ENCODE peak calls at places on chromosomes 13 and 19, in ten cellular contexts. M, Y, Q, V, J, S, N, C, E and O are unnamed samples. For H3K36me3, the result is how much of the 10 kb centered on the place peaks cover.

GRCh38 chr19:34590228-34590627 is 86.7 kb downstream of the SCGB2B2 start:
- DNase-seq in M (no peak), Y (no peak), Q (no peak), V (no peak), J (no peak), S (no peak), N (no peak), C (no peak), E (no peak), O (no peak)

GRCh38 chr13:109131698-109132257 is 502.4 kb downstream of the MYO16 start:
- DNase-seq in M (no peak), Y (no peak), Q (no peak), V (peak), J (no peak), S (no peak), N (no peak), C (no peak), E (no peak), O (no peak)

GRCh38 chr13:99975626-99976025 is 4.1 kb upstream of the ZIC5 start:
- DNase-seq in M (no peak), Y (no peak), Q (no peak), V (no peak), J (no peak), S (no peak), N (no peak), C (no peak), E (no peak), O (no peak)

GRCh38 chr19:30170495-30171137 is 201.6 kb upstream of the ZNF536 start:
- DNase-seq in M (no peak), Y (no peak), Q (no peak), V (no peak), J (no peak), S (no peak), N (no peak), C (no peak), E (no peak), O (no peak)

GRCh38 chr19:3065675-3066357 is 3.5 kb upstream of the TLE5 start:
- DNase-seq in M (no peak), Y (no peak), Q (no peak), V (no peak), J (no peak), S (no peak), N (no peak), C (no peak), E (no peak), O (no peak)

GRCh38 chr19:48363500-48363809 is 285 bp downstream of the TMEM143 start:
- DNase-seq in M (no peak), Y (no peak), Q (no peak), V (no peak), J (peak), S (no peak), N (no peak), C (no peak), E (no peak), O (peak)

GRCh38 chr19:3984908-3985642 is at the start of gene EEF2:
- DNase-seq in M (peak), Y (peak), Q (peak), V (peak), J (peak), S (peak), N (no peak), C (peak), E (peak), O (peak)

GRCh38 chr19:42198676-42199439 is 18.6 kb downstream of the DEDD2 start:
- DNase-seq in M (no peak), Y (no peak), Q (no peak), V (no peak), J (no peak), S (no peak), N (no peak), C (no peak), E (no peak), O (peak)

GRCh38 chr13:27259831-27260230 is 8.5 kb downstream of the RPL21 start:
- DNase-seq in M (no peak), Y (no peak), Q (no peak), V (no peak), J (no peak), S (no peak), N (no peak), C (no peak), E (no peak), O (no peak)

GRCh38 chr13:107466326-107466725 is 749.0 kb downstream of the LIG4 start:
- DNase-seq in M (no peak), Y (no peak), Q (no peak), V (peak), J (no peak), S (no peak), N (peak), C (no peak), E (no peak), O (no peak)

GRCh38 chr19:53365899-53366493 is 491 bp downstream of the ZNF525 start:
- DNase-seq in M (no peak), Y (no peak), Q (no peak), V (no peak), J (peak), S (no peak), N (no peak), C (no peak), E (peak), O (peak)

GRCh38 chr19:18520848-18521691 is 800 bp downstream of the ELL start:
- DNase-seq in M (peak), Y (peak), Q (no peak), V (no peak), J (peak), S (peak), N (no peak), C (peak), E (peak), O (no peak)

GRCh38 chr19:15238639-15239155 is 6.4 kb upstream of the EPHX3 start:
- DNase-seq in M (no peak), Y (no peak), Q (no peak), V (no peak), J (no peak), S (no peak), N (no peak), C (no peak), E (no peak), O (no peak)

GRCh38 chr19:6087074-6087506 is 23.2 kb downstream of the RFX2 start:
- DNase-seq in M (no peak), Y (peak), Q (no peak), V (no peak), J (no peak), S (peak), N (no peak), C (no peak), E (no peak), O (no peak)

DNA sequence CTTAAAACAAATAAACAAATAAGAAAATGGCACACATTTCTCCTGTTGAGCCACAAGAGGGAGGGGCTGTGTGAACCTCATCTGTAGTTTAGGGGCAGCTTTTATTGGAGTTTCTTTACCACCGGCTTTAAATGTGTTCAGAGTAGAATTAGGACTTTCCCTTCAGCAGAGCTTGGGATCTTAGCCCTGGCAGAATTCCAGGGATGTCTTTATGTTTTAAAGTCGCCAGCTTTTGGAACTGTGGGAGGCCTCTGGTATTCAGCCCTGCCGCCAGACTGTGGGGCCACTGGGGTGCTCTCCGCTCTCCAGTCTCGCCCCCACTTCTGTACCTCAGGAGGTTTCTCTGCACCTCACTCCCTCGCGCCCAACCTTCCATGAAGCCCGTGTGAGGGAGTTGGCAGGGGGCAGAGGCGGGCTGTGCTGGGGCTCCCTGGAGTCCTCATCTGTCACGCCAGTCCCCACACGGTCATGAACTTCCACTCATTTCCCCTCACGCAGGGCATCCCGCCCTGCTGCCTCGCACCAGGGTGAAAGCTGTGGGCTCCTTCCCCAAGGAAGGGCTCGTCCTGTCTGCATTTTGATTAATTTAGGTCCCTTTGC is 31.5 kb downstream of the CCDC8 start:
- DNase-seq in M (no peak), Y (no peak), Q (no peak), V (no peak), J (peak), S (no peak), N (no peak), C (no peak), E (no peak), O (no peak)
- H3K36me3 ChIP-seq in M (under half), Y (under half), Q (under half), V (under half), J (half or more), S (half or more), N (under half), C (under half), E (under half), O (half or more)

DNA sequence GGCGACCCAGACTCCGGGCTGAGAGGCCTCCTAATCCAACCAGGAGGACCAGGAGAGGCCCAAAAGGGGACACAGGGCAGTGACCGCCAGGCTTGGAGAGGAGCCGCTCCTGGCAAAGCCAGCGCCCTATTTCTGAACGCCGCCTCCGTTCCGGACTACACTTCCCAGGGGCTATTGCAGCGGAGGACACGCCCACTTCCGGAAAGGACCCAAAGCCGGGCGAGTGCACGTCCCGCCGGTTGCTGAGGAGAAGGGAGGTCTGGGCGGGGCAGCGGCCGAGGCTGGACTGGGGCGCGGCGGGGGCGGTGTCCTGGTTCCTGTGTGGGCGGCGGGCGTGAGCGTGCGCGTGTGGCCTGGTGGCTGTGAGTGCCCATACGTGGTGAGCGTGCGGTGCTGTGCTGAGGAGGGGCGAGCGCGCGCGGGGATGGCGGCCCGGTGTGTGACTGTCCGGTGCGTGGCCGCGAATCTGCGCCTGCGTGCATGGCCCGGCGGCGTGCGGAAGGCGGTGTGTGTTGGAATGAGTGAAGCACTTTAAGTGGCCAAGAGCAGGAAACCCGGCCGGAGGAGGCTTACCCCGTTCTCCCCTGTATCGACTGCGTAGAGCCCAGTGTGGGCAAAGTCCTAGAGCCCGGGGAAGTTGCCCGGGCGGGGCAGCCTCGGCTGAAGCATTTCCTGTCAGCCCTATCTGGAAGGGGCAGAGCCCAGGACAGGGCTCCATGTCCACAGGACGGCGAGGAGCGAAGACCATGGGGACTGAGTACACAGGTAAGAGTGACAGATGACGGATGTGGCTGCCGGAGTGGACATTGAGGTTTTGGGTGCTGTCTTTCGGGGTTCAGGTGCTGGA is at the start of gene ZNF470:
- DNase-seq in M (peak), Y (peak), Q (peak), V (peak), J (peak), S (peak), N (peak), C (peak), E (peak), O (peak)
- TF ChIP-seq POLR2A in M (peak), Y (peak), Q (no peak), V (no peak), J (peak), S (no peak), N (peak), C (peak), E (peak), O (peak)

GRCh38 chr13:110509971-110510786 is 51.3 kb downstream of the RAB20 start:
- DNase-seq in M (no peak), Y (no peak), Q (no peak), V (peak), J (no peak), S (peak), N (no peak), C (no peak), E (peak), O (no peak)
- H3K36me3 ChIP-seq in M (under half), Y (under half), Q (under half), V (half or more), J (under half), S (under half), N (under half), C (under half), E (under half), O (half or more)

GRCh38 chr19:1357695-1358094 is 26.0 kb upstream of the NDUFS7 start:
- DNase-seq in M (no peak), Y (no peak), Q (no peak), V (no peak), J (no peak), S (no peak), N (peak), C (no peak), E (no peak), O (no peak)

GRCh38 chr19:1353144-1353543 is 30.6 kb upstream of the NDUFS7 start:
- DNase-seq in M (no peak), Y (no peak), Q (no peak), V (no peak), J (no peak), S (no peak), N (no peak), C (no peak), E (no peak), O (no peak)

GRCh38 chr19:1355258-1355973 is 28.3 kb upstream of the NDUFS7 start:
- DNase-seq in M (peak), Y (peak), Q (no peak), V (no peak), J (no peak), S (peak), N (no peak), C (no peak), E (peak), O (peak)

GRCh38 chr19:1355974-1356865 is 27.5 kb upstream of the NDUFS7 start:
- DNase-seq in M (peak), Y (no peak), Q (no peak), V (peak), J (no peak), S (no peak), N (no peak), C (no peak), E (no peak), O (no peak)

DNA sequence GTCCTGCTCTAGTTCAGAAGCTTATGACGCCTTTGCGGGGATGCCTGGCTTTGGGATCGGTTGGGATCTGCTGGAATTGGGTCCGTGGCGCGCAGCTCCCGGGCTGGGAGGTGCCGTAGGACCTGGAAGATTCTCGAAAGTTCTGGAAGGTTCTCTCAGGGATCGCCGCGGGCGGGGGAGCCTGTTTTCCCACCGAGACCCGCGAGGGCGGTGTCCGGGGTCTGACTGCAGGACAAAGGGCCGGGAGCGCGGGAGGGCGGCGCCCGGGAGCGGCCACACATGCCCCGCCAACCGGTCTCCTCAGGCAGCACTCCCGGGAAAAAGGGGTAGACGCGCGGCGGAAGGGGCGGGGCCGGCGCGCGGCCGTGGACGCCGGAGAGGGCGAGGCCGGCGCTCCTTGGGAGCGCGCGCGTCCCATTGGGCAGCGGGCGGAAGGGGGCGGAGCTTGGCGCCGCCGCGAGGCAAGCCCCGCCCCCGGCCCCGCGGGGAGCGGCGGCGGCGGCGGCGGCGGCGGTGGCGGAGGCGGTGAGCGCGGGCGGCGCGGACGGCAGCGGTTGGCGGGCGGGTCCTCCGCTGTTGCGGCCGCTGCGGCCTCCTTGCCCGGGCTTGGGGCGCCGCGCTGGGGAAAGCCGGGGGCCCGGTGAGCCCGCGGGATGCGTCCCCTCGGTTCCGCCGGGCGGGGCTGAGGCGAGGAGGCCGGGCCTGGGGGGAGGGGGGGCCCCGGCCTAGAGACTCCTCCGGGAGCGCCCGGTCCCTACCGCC is 29.0 kb upstream of the NDUFS7 start:
- DNase-seq in M (peak), Y (peak), Q (peak), V (peak), J (peak), S (peak), N (peak), C (peak), E (peak), O (peak)
- TF ChIP-seq POLR2A in M (peak), Y (no peak), Q (peak), V (peak), J (peak), S (peak), N (peak), C (peak), E (peak), O (peak)

GRCh38 chr19:55103190-55103589 is 14.2 kb downstream of the PPP1R12C start:
- DNase-seq in M (no peak), Y (no peak), Q (no peak), V (no peak), J (no peak), S (no peak), N (no peak), C (no peak), E (no peak), O (peak)
- H3K36me3 ChIP-seq in M (under half), Y (under half), Q (under half), V (under half), J (under half), S (half or more), N (under half), C (under half), E (under half), O (under half)